ENCODE peak calls at places on chromosomes 11 and 22, in seven cellular contexts. W, X, L, O, V, Y and G are unnamed samples.

GRCh38 chr11:6418958-6419611 is at the start of gene APBB1:
- DNase-seq in W (peak), X (peak), L (peak), O (peak), V (peak), Y (no peak), G (peak)

GRCh38 chr11:68841718-68842426 is at the start of gene CPT1A:
- DNase-seq in W (peak), X (peak), L (peak), O (peak), V (peak), Y (peak), G (peak)

GRCh38 chr11:70542811-70543210 is 144.5 kb downstream of the CTTN start:
- DNase-seq in W (no peak), X (no peak), L (no peak), O (peak), V (no peak), Y (no peak), G (no peak)

GRCh38 chr22:28155808-28156207 is 236.8 kb upstream of the PITPNB start:
- DNase-seq in W (no peak), X (no peak), L (no peak), O (no peak), V (no peak), Y (no peak), G (no peak)

GRCh38 chr11:68677432-68677831 is 6.9 kb upstream of the GAL start:
- DNase-seq in W (peak), X (no peak), L (no peak), O (no peak), V (peak), Y (peak), G (peak)

GRCh38 chr11:123052884-123053721 is 8.8 kb downstream of the HSPA8 start:
- DNase-seq in W (no peak), X (no peak), L (no peak), O (no peak), V (no peak), Y (no peak), G (no peak)

GRCh38 chr11:108915666-108916065 is 250.8 kb downstream of the DDX10 start:
- DNase-seq in W (no peak), X (no peak), L (no peak), O (no peak), V (no peak), Y (no peak), G (no peak)

GRCh38 chr11:93735627-93736026 is 5.7 kb downstream of the TAF1D start:
- DNase-seq in W (no peak), X (no peak), L (no peak), O (no peak), V (no peak), Y (no peak), G (no peak)

GRCh38 chr11:115092516-115092915 is 411.7 kb downstream of the CADM1 start:
- DNase-seq in W (no peak), X (no peak), L (no peak), O (no peak), V (no peak), Y (no peak), G (no peak)

GRCh38 chr11:105910095-105910715 is 111.8 kb downstream of the MSANTD4 start:
- DNase-seq in W (no peak), X (no peak), L (no peak), O (no peak), V (no peak), Y (no peak), G (no peak)

GRCh38 chr11:27204527-27204926 is 158.5 kb downstream of the CCDC34 start:
- DNase-seq in W (peak), X (no peak), L (no peak), O (no peak), V (no peak), Y (no peak), G (no peak)

GRCh38 chr22:40236131-40236665 is 58.5 kb downstream of the TNRC6B start:
- DNase-seq in W (no peak), X (no peak), L (no peak), O (no peak), V (no peak), Y (no peak), G (no peak)

GRCh38 chr22:45966892-45967365 is 10.0 kb downstream of the WNT7B start:
- DNase-seq in W (no peak), X (no peak), L (no peak), O (peak), V (no peak), Y (no peak), G (no peak)

GRCh38 chr22:23904855-23905254 is 10.7 kb downstream of the MIF start:
- DNase-seq in W (no peak), X (no peak), L (no peak), O (peak), V (no peak), Y (no peak), G (no peak)

GRCh38 chr11:31649129-31649528 is 139.6 kb downstream of the ELP4 start:
- DNase-seq in W (no peak), X (no peak), L (no peak), O (no peak), V (no peak), Y (no peak), G (no peak)

GRCh38 chr11:75812542-75813040 is 2.4 kb upstream of the UVRAG start:
- DNase-seq in W (no peak), X (no peak), L (no peak), O (no peak), V (no peak), Y (no peak), G (no peak)

GRCh38 chr22:41928416-41929157 is 2.0 kb upstream of the TNFRSF13C start:
- DNase-seq in W (no peak), X (no peak), L (no peak), O (peak), V (no peak), Y (no peak), G (no peak)

GRCh38 chr11:37504925-37505324 is 906.9 kb upstream of the RAG2 start:
- DNase-seq in W (no peak), X (no peak), L (no peak), O (no peak), V (no peak), Y (no peak), G (peak)

GRCh38 chr11:67288452-67289225 is 464 bp upstream of the ANKRD13D start:
- DNase-seq in W (peak), X (peak), L (peak), O (peak), V (peak), Y (peak), G (peak)
- TF ChIP-seq POLR2A in W (peak), X (peak), L (peak), O (peak), V (peak), Y (peak), G (peak)

GRCh38 chr11:73875840-73876239 is 806 bp downstream of the COA4 start:
- DNase-seq in W (no peak), X (no peak), L (no peak), O (no peak), V (no peak), Y (no peak), G (no peak)

GRCh38 chr11:73878771-73879170 is 2.0 kb downstream of the PAAF1 start:
- DNase-seq in W (no peak), X (no peak), L (no peak), O (no peak), V (no peak), Y (no peak), G (no peak)

GRCh38 chr11:73872746-73873412 is 3.8 kb downstream of the COA4 start:
- DNase-seq in W (no peak), X (no peak), L (no peak), O (peak), V (no peak), Y (no peak), G (no peak)

GRCh38 chr11:73875380-73875779 is 1.3 kb downstream of the COA4 start:
- DNase-seq in W (no peak), X (no peak), L (no peak), O (no peak), V (no peak), Y (no peak), G (no peak)

GRCh38 chr11:73876424-73877300 is at the start of the genes COA4 and PAAF1:
- DNase-seq in W (peak), X (peak), L (peak), O (peak), V (peak), Y (peak), G (peak)
- TF ChIP-seq POLR2A in W (peak), X (peak), L (peak), O (peak), V (peak), Y (peak), G (peak)

DNA sequence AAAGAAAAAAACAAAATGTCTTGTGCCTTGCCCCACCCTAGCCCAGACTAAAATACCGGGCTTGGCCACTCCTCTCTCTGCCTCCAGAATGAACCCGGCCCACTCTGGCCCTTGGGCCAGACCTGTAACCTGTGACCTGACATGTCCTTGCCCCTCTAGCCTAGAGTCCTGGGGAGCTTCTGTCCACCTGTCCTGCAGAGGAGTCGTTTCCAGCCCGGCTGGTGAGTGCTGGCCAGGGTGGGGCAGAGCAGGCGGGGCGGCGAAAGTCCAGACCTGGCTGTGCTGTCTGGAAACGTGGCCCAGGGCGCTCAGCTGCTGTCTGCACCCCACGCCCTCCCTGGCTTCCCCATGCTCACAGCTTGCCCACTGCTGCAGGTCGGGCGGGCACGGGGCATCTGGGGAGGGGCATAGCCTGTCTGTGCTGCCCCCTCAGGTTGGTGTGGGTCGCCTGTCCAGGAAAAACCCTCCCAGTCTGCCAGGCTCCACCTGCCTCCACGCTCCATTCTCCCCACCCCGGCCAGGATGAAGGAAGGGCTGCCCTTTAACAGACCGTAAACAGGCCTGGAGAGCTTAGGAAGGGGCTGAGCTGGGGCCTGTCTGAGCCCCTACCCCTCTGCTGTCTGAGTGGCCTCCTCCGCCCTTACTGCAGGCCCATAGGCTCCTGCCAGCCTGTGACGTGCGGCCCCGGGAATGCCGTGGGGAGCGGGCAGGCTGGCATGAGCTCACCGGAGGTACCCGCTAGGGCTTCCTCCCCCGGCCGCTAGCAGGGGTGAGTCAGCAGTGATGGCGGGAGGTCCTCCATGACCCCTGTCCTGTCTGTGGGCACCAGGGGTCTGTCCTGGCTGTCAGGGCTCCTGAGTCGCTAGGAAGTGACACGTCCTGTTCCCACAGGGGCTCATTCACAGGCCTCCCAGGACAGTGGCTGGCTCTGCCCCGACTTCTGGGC is 1.9 kb downstream of the CD151 start:
- DNase-seq in W (peak), X (no peak), L (no peak), O (peak), V (peak), Y (peak), G (peak)
- TF ChIP-seq POLR2A in W (peak), X (no peak), L (peak), O (peak), V (peak), Y (no peak), G (peak)

DNA sequence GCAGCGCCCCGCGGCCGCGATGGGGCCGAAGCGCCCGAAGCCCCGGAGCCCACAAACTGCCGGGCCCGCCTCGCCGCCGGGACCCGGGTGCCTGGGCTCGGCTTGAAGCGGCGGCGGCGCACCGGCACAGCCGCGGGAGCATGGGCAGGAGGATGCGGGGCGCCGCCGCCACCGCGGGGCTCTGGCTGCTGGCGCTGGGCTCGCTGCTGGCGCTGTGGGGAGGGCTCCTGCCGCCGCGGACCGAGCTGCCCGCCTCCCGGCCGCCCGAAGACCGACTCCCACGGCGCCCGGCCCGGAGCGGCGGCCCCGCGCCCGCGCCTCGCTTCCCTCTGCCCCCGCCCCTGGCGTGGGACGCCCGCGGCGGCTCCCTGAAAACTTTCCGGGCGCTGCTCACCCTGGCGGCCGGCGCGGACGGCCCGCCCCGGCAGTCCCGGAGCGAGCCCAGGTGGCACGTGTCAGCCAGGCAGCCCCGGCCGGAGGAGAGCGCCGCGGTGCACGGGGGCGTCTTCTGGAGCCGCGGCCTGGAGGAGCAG is 303 bp downstream of the FJX1 start:
- DNase-seq in W (peak), X (peak), L (no peak), O (no peak), V (peak), Y (no peak), G (no peak)
- TF ChIP-seq POLR2A in W (no peak), X (no peak), L (no peak), O (no peak), V (no peak), Y (no peak), G (no peak)

DNA sequence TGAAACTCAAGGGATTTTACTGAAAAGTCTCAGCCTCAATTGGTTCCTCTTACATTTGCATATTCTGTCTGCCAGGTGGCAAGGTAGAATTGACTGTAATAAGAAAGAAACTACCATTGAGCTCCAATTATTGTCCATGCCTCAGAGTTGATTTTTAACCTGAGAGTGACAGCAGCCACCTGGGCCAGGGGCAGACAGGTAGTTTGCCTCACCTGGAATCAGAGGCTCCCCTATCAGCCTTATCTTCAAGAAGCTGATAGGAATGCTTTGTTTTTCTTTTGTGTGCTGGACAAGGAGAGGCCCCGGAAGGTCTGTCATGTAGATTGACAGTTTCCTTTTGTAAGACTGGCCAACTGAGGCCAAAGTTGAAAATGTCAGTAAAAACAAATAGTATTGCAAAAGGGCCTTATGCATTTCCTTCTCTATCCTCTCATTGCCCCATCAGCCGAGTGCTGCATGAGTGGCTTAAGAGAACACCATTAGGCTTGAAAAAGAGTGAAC is 34.1 kb downstream of the CD44 start:
- DNase-seq in W (peak), X (no peak), L (peak), O (no peak), V (no peak), Y (no peak), G (no peak)
- TF ChIP-seq POLR2A in W (no peak), X (no peak), L (no peak), O (no peak), V (no peak), Y (no peak), G (no peak)

GRCh38 chr11:57426439-57426753 is 525 bp downstream of the SLC43A3 start:
- DNase-seq in W (no peak), X (no peak), L (no peak), O (no peak), V (peak), Y (no peak), G (no peak)

GRCh38 chr11:57427692-57428082 is 766 bp upstream of the SLC43A3 start:
- DNase-seq in W (peak), X (no peak), L (peak), O (no peak), V (peak), Y (peak), G (no peak)

GRCh38 chr11:57428643-57429042 is 1.7 kb upstream of the SLC43A3 start:
- DNase-seq in W (no peak), X (no peak), L (no peak), O (no peak), V (no peak), Y (no peak), G (no peak)

GRCh38 chr11:57425565-57426438 is 1.1 kb downstream of the SLC43A3 start:
- DNase-seq in W (peak), X (no peak), L (peak), O (peak), V (peak), Y (peak), G (no peak)

GRCh38 chr11:57426754-57427691 is at the start of gene SLC43A3:
- DNase-seq in W (peak), X (peak), L (peak), O (peak), V (peak), Y (peak), G (peak)
- TF ChIP-seq POLR2A in W (peak), X (peak), L (peak), O (peak), V (peak), Y (peak), G (peak)

DNA sequence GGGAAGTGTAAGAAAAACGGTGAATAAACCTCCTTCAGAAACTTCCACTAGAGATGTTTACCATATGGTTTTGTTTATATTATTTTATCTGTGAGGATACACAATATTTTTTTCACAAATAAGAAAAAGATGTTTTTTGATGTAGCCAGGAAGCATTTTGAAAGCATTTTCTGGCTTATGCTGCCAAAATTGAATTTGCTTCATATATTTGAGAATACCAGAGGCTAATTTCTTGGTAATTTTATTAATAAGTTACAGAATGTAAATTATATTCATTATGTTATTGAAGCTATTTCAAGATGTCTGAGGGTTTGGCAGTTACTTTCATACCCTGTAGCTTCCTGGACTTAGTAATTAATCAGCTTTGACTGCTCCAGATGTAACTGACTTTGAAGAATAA is 686.6 kb downstream of the LUZP2 start:
- DNase-seq in W (no peak), X (no peak), L (no peak), O (no peak), V (no peak), Y (no peak), G (no peak)
- TF ChIP-seq POLR2A in W (no peak), X (no peak), L (no peak), O (no peak), V (no peak), Y (no peak), G (no peak)

DNA sequence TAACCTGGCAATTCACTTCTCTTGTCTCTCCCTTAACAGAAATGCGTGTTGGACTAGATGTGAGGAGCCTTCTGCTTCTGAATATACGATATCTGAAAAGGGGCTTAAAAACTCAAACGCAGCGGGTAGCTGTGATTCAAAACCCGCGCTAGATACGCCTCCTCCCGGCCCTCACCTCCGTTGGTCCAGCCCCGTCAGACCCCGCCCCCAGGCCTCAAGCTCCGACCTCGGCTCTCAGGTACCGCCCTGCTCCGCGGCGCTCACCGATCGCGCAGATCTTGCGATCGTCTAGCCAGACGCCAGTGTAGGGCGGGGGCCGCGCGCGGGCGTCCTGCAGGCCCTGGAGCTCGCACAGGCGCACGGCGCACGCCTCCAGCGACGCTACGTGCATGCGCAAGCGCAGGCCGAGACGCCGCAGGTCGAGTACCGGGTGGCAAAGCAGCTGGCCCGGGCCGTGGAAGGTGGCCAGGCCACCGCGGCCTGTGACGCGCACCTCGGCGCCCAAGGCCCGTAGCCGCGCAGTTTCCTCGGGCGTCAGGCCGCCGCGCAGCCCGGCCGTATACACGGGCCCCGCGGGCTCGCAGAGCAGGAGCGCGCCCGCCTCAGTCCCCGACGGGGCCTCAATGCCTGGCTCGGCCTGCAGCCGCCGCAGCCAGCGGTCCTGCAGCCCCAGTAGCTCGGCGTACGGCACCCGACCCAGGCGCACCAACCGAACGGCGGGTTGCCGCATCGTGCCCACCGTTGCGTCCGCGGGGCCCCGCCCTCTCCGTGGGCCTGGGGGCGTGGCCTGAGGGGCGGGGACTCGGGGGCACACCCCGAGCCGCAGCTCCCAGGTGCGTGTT is at the start of gene LIPT2:
- DNase-seq in W (peak), X (peak), L (peak), O (peak), V (peak), Y (peak), G (peak)
- TF ChIP-seq POLR2A in W (peak), X (peak), L (peak), O (peak), V (peak), Y (no peak), G (peak)